ENCODE peak calls at places on chromosome 7, in seven cellular contexts. One of them, this sample, is unnamed.

GRCh38 chr7:30321089-30321991 is 36.9 kb downstream of the ZNRF2 start:
- DNase-seq in AG10803: peak
- DNase-seq in Right ventricle myocardium inferior: no peak
- DNase-seq in AG09319: no peak
- DNase-seq in NCI-H748 treated with DMSO at 0.1 percent for 48 hours: no peak
- DNase-seq in astrocyte: no peak
- DNase-seq in endothelial cell of umbilical vein: no peak
- DNase-seq in this sample: peak

GRCh38 chr7:5612695-5613094 is 168.8 kb downstream of the RNF216 start:
- DNase-seq in AG10803: no peak
- DNase-seq in Right ventricle myocardium inferior: no peak
- DNase-seq in AG09319: no peak
- DNase-seq in NCI-H748 treated with DMSO at 0.1 percent for 48 hours: no peak
- DNase-seq in astrocyte: no peak
- DNase-seq in endothelial cell of umbilical vein: no peak
- DNase-seq in this sample: no peak

GRCh38 chr7:16984346-16984745 is 102.6 kb upstream of the AGR3 start:
- DNase-seq in AG10803: no peak
- DNase-seq in Right ventricle myocardium inferior: no peak
- DNase-seq in AG09319: no peak
- DNase-seq in NCI-H748 treated with DMSO at 0.1 percent for 48 hours: no peak
- DNase-seq in astrocyte: no peak
- DNase-seq in endothelial cell of umbilical vein: no peak
- DNase-seq in this sample: no peak

GRCh38 chr7:5582532-5582935 is 158.9 kb upstream of the TNRC18 start:
- DNase-seq in AG10803: no peak
- DNase-seq in Right ventricle myocardium inferior: no peak
- DNase-seq in AG09319: no peak
- DNase-seq in NCI-H748 treated with DMSO at 0.1 percent for 48 hours: no peak
- DNase-seq in astrocyte: no peak
- DNase-seq in endothelial cell of umbilical vein: no peak
- DNase-seq in this sample: no peak

GRCh38 chr7:122515404-122515803 is 183.5 kb downstream of the RNF133 start:
- DNase-seq in AG10803: no peak
- DNase-seq in Right ventricle myocardium inferior: no peak
- DNase-seq in AG09319: no peak
- DNase-seq in NCI-H748 treated with DMSO at 0.1 percent for 48 hours: peak
- DNase-seq in astrocyte: no peak
- DNase-seq in endothelial cell of umbilical vein: no peak
- DNase-seq in this sample: no peak

GRCh38 chr7:35758421-35758820 is 42.4 kb upstream of the SEPTIN7 start:
- DNase-seq in AG10803: no peak
- DNase-seq in Right ventricle myocardium inferior: no peak
- DNase-seq in AG09319: no peak
- DNase-seq in NCI-H748 treated with DMSO at 0.1 percent for 48 hours: no peak
- DNase-seq in astrocyte: no peak
- DNase-seq in endothelial cell of umbilical vein: no peak
- DNase-seq in this sample: peak

GRCh38 chr7:29453022-29453421 is 110.6 kb upstream of the PRR15 start:
- DNase-seq in AG10803: no peak
- DNase-seq in Right ventricle myocardium inferior: no peak
- DNase-seq in AG09319: no peak
- DNase-seq in NCI-H748 treated with DMSO at 0.1 percent for 48 hours: no peak
- DNase-seq in astrocyte: no peak
- DNase-seq in endothelial cell of umbilical vein: no peak
- DNase-seq in this sample: no peak

GRCh38 chr7:113113912-113114311 is 4.4 kb downstream of the SMIM30 start:
- DNase-seq in AG10803: peak
- DNase-seq in Right ventricle myocardium inferior: no peak
- DNase-seq in AG09319: no peak
- DNase-seq in NCI-H748 treated with DMSO at 0.1 percent for 48 hours: peak
- DNase-seq in astrocyte: no peak
- DNase-seq in endothelial cell of umbilical vein: no peak
- DNase-seq in this sample: peak

GRCh38 chr7:55144955-55145342 is 126.1 kb downstream of the EGFR start:
- DNase-seq in AG10803: no peak
- DNase-seq in Right ventricle myocardium inferior: no peak
- DNase-seq in AG09319: no peak
- DNase-seq in NCI-H748 treated with DMSO at 0.1 percent for 48 hours: no peak
- DNase-seq in astrocyte: no peak
- DNase-seq in endothelial cell of umbilical vein: no peak
- DNase-seq in this sample: no peak

GRCh38 chr7:53059591-53059990 is 24.2 kb downstream of the POM121L12 start:
- DNase-seq in AG10803: no peak
- DNase-seq in Right ventricle myocardium inferior: no peak
- DNase-seq in AG09319: no peak
- DNase-seq in NCI-H748 treated with DMSO at 0.1 percent for 48 hours: no peak
- DNase-seq in astrocyte: no peak
- DNase-seq in endothelial cell of umbilical vein: no peak
- DNase-seq in this sample: no peak

GRCh38 chr7:64887756-64888508 is 15.1 kb upstream of the ZNF273 start:
- DNase-seq in AG10803: no peak
- DNase-seq in Right ventricle myocardium inferior: no peak
- DNase-seq in AG09319: no peak
- DNase-seq in NCI-H748 treated with DMSO at 0.1 percent for 48 hours: no peak
- DNase-seq in astrocyte: no peak
- DNase-seq in endothelial cell of umbilical vein: no peak
- DNase-seq in this sample: no peak

GRCh38 chr7:111743244-111743852 is 181.1 kb upstream of the IMMP2L start:
- DNase-seq in AG10803: no peak
- DNase-seq in Right ventricle myocardium inferior: no peak
- DNase-seq in AG09319: no peak
- DNase-seq in NCI-H748 treated with DMSO at 0.1 percent for 48 hours: no peak
- DNase-seq in astrocyte: no peak
- DNase-seq in endothelial cell of umbilical vein: no peak
- DNase-seq in this sample: no peak

GRCh38 chr7:46932656-46933424 is 649.1 kb downstream of the TNS3 start:
- DNase-seq in AG10803: peak
- DNase-seq in Right ventricle myocardium inferior: peak
- DNase-seq in AG09319: peak
- DNase-seq in NCI-H748 treated with DMSO at 0.1 percent for 48 hours: no peak
- DNase-seq in astrocyte: peak
- DNase-seq in endothelial cell of umbilical vein: peak
- DNase-seq in this sample: peak

GRCh38 chr7:66075590-66076458 is at the start of gene ASL:
- DNase-seq in AG10803: peak
- DNase-seq in Right ventricle myocardium inferior: peak
- DNase-seq in AG09319: peak
- DNase-seq in NCI-H748 treated with DMSO at 0.1 percent for 48 hours: peak
- DNase-seq in astrocyte: peak
- DNase-seq in endothelial cell of umbilical vein: peak
- DNase-seq in this sample: peak

GRCh38 chr7:94297397-94297838 is 97.3 kb upstream of the COL1A2 start:
- DNase-seq in AG10803: peak
- DNase-seq in Right ventricle myocardium inferior: peak
- DNase-seq in AG09319: peak
- DNase-seq in NCI-H748 treated with DMSO at 0.1 percent for 48 hours: no peak
- DNase-seq in astrocyte: peak
- DNase-seq in endothelial cell of umbilical vein: no peak
- DNase-seq in this sample: no peak

GRCh38 chr7:14507617-14508016 is 394.9 kb downstream of the DGKB start:
- DNase-seq in AG10803: peak
- DNase-seq in Right ventricle myocardium inferior: no peak
- DNase-seq in AG09319: peak
- DNase-seq in NCI-H748 treated with DMSO at 0.1 percent for 48 hours: peak
- DNase-seq in astrocyte: peak
- DNase-seq in endothelial cell of umbilical vein: no peak
- DNase-seq in this sample: no peak

GRCh38 chr7:43753843-43754242 is 4.6 kb upstream of the BLVRA start:
- DNase-seq in AG10803: no peak
- DNase-seq in Right ventricle myocardium inferior: no peak
- DNase-seq in AG09319: no peak
- DNase-seq in NCI-H748 treated with DMSO at 0.1 percent for 48 hours: no peak
- DNase-seq in astrocyte: no peak
- DNase-seq in endothelial cell of umbilical vein: no peak
- DNase-seq in this sample: no peak

GRCh38 chr7:94423116-94423515 is 28.4 kb downstream of the COL1A2 start:
- DNase-seq in AG10803: peak
- DNase-seq in Right ventricle myocardium inferior: no peak
- DNase-seq in AG09319: no peak
- DNase-seq in NCI-H748 treated with DMSO at 0.1 percent for 48 hours: no peak
- DNase-seq in astrocyte: no peak
- DNase-seq in endothelial cell of umbilical vein: no peak
- DNase-seq in this sample: no peak

GRCh38 chr7:71733108-71733870 is 601.3 kb downstream of the GALNT17 start:
- DNase-seq in AG10803: peak
- DNase-seq in Right ventricle myocardium inferior: peak
- DNase-seq in AG09319: peak
- DNase-seq in NCI-H748 treated with DMSO at 0.1 percent for 48 hours: peak
- DNase-seq in astrocyte: peak
- DNase-seq in endothelial cell of umbilical vein: peak
- DNase-seq in this sample: peak

GRCh38 chr7:35537067-35538023 is 157.6 kb downstream of the HERPUD2 start:
- DNase-seq in AG10803: peak
- DNase-seq in Right ventricle myocardium inferior: peak
- DNase-seq in AG09319: peak
- DNase-seq in NCI-H748 treated with DMSO at 0.1 percent for 48 hours: peak
- DNase-seq in astrocyte: peak
- DNase-seq in endothelial cell of umbilical vein: peak
- DNase-seq in this sample: peak

GRCh38 chr7:20331231-20331880 is 656 bp downstream of the ITGB8 start:
- DNase-seq in AG10803: peak
- DNase-seq in Right ventricle myocardium inferior: peak
- DNase-seq in AG09319: no peak
- DNase-seq in NCI-H748 treated with DMSO at 0.1 percent for 48 hours: peak
- DNase-seq in astrocyte: no peak
- DNase-seq in endothelial cell of umbilical vein: peak
- DNase-seq in this sample: peak

GRCh38 chr7:131935180-131935579 is 378.8 kb upstream of the PODXL start:
- DNase-seq in AG10803: no peak
- DNase-seq in Right ventricle myocardium inferior: no peak
- DNase-seq in AG09319: no peak
- DNase-seq in NCI-H748 treated with DMSO at 0.1 percent for 48 hours: no peak
- DNase-seq in astrocyte: no peak
- DNase-seq in endothelial cell of umbilical vein: no peak
- DNase-seq in this sample: no peak

GRCh38 chr7:101362334-101363195 is at the start of gene COL26A1:
- DNase-seq in AG10803: no peak
- DNase-seq in Right ventricle myocardium inferior: no peak
- DNase-seq in AG09319: no peak
- DNase-seq in NCI-H748 treated with DMSO at 0.1 percent for 48 hours: no peak
- DNase-seq in astrocyte: no peak
- DNase-seq in endothelial cell of umbilical vein: no peak
- DNase-seq in this sample: peak

GRCh38 chr7:137443616-137444015 is 100.1 kb upstream of the PTN start:
- DNase-seq in AG10803: peak
- DNase-seq in Right ventricle myocardium inferior: no peak
- DNase-seq in AG09319: no peak
- DNase-seq in NCI-H748 treated with DMSO at 0.1 percent for 48 hours: no peak
- DNase-seq in astrocyte: peak
- DNase-seq in endothelial cell of umbilical vein: no peak
- DNase-seq in this sample: no peak

GRCh38 chr7:72040641-72041040 is 371.5 kb downstream of the CALN1 start:
- DNase-seq in AG10803: no peak
- DNase-seq in Right ventricle myocardium inferior: no peak
- DNase-seq in AG09319: no peak
- DNase-seq in NCI-H748 treated with DMSO at 0.1 percent for 48 hours: no peak
- DNase-seq in astrocyte: no peak
- DNase-seq in endothelial cell of umbilical vein: no peak
- DNase-seq in this sample: no peak

GRCh38 chr7:74542558-74543117 is 88.9 kb downstream of the GTF2IRD1 start:
- DNase-seq in AG10803: no peak
- DNase-seq in Right ventricle myocardium inferior: no peak
- DNase-seq in AG09319: no peak
- DNase-seq in NCI-H748 treated with DMSO at 0.1 percent for 48 hours: peak
- DNase-seq in astrocyte: no peak
- DNase-seq in endothelial cell of umbilical vein: no peak
- DNase-seq in this sample: no peak

This sample was measured in SK-N-DZ.